ENCODE peak calls at places on chromosomes 6 and 20, in eight cellular contexts. F is testis, L is uterus, Y is AG09319, S is progenitor cell of endocrine pancreas, D is neural progenitor cell, K is cardiac muscle cell, Z is fibroblast of mammary gland. G is an unnamed sample.

GRCh38 chr6:33142501-33142900 is 49.8 kb downstream of the COL11A2 start:
- DNase-seq in F (no peak), L (no peak), Y (no peak), S (no peak), D (no peak), K (no peak), Z (no peak), G (no peak)

GRCh38 chr6:48429021-48429420 is 318.0 kb upstream of the PTCHD4 start:
- DNase-seq in F (no peak), L (no peak), Y (no peak), S (no peak), D (no peak), K (no peak), Z (peak), G (no peak)

GRCh38 chr20:63372971-63373885 is 12.1 kb upstream of the CHRNA4 start:
- DNase-seq in F (no peak), L (no peak), Y (no peak), S (no peak), D (no peak), K (peak), Z (no peak), G (no peak)

GRCh38 chr6:120141601-120142000 is 792.0 kb upstream of the MAN1A1 start:
- DNase-seq in F (no peak), L (no peak), Y (no peak), S (no peak), D (no peak), K (no peak), Z (no peak), G (no peak)

GRCh38 chr6:119436583-119436982 is 87.0 kb upstream of the MAN1A1 start:
- DNase-seq in F (no peak), L (no peak), Y (no peak), S (no peak), D (no peak), K (no peak), Z (no peak), G (no peak)

GRCh38 chr6:1629316-1629715 is 19.6 kb downstream of the FOXC1 start:
- DNase-seq in F (no peak), L (no peak), Y (no peak), S (no peak), D (no peak), K (no peak), Z (no peak), G (peak)

GRCh38 chr6:18595774-18596528 is 208.8 kb downstream of the RNF144B start:
- DNase-seq in F (peak), L (peak), Y (peak), S (peak), D (peak), K (peak), Z (peak), G (peak)

GRCh38 chr20:14830466-14830865 is 493.1 kb upstream of the FLRT3 start:
- DNase-seq in F (no peak), L (no peak), Y (no peak), S (no peak), D (no peak), K (no peak), Z (no peak), G (no peak)

GRCh38 chr6:170292778-170293164 is 1.9 kb upstream of the DLL1 start:
- DNase-seq in F (no peak), L (no peak), Y (no peak), S (no peak), D (peak), K (no peak), Z (no peak), G (no peak)

GRCh38 chr6:134678436-134678889 is 271.4 kb downstream of the ALDH8A1 start:
- DNase-seq in F (peak), L (no peak), Y (no peak), S (no peak), D (no peak), K (no peak), Z (peak), G (no peak)

GRCh38 chr20:62276448-62276847 is 26.3 kb upstream of the ADRM1 start:
- DNase-seq in F (peak), L (no peak), Y (no peak), S (no peak), D (no peak), K (no peak), Z (no peak), G (no peak)

GRCh38 chr6:34517461-34517868 is 38.7 kb downstream of the SPDEF start:
- DNase-seq in F (no peak), L (no peak), Y (no peak), S (no peak), D (no peak), K (no peak), Z (no peak), G (no peak)

GRCh38 chr6:137872071-137872470 is 5.0 kb downstream of the TNFAIP3 start:
- DNase-seq in F (no peak), L (no peak), Y (no peak), S (no peak), D (no peak), K (no peak), Z (peak), G (no peak)

GRCh38 chr6:66508433-66508832 is 801.4 kb upstream of the EYS start:
- DNase-seq in F (no peak), L (no peak), Y (no peak), S (no peak), D (no peak), K (no peak), Z (peak), G (no peak)

GRCh38 chr20:62508641-62509051 is 32.9 kb upstream of the GATA5 start:
- DNase-seq in F (no peak), L (no peak), Y (no peak), S (no peak), D (no peak), K (no peak), Z (no peak), G (no peak)

GRCh38 chr6:98827295-98828159 is 6.8 kb upstream of the POU3F2 start:
- DNase-seq in F (no peak), L (no peak), Y (no peak), S (no peak), D (peak), K (peak), Z (no peak), G (peak)

GRCh38 chr6:29016559-29017427 is 11.7 kb upstream of the ZNF311 start:
- DNase-seq in F (peak), L (peak), Y (peak), S (peak), D (peak), K (peak), Z (peak), G (peak)

GRCh38 chr6:29011276-29011734 is 6.2 kb upstream of the ZNF311 start:
- DNase-seq in F (peak), L (peak), Y (peak), S (no peak), D (peak), K (peak), Z (peak), G (peak)

GRCh38 chr6:29019629-29020028 is 14.5 kb upstream of the ZNF311 start:
- DNase-seq in F (no peak), L (no peak), Y (no peak), S (no peak), D (no peak), K (no peak), Z (no peak), G (no peak)

GRCh38 chr6:29017428-29017802 is 12.3 kb upstream of the ZNF311 start:
- DNase-seq in F (no peak), L (no peak), Y (no peak), S (no peak), D (no peak), K (no peak), Z (no peak), G (no peak)

GRCh38 chr6:29014729-29015608 is 9.9 kb upstream of the ZNF311 start:
- DNase-seq in F (no peak), L (no peak), Y (no peak), S (no peak), D (no peak), K (no peak), Z (peak), G (peak)
- TF ChIP-seq CTCF in F (no peak), L (no peak), Y (no peak), S (peak), D (peak), K (no peak), Z (no peak), G (peak)

GRCh38 chr20:47124235-47124717 is 229.6 kb downstream of the EYA2 start:
- DNase-seq in F (peak), L (no peak), Y (no peak), S (no peak), D (no peak), K (no peak), Z (no peak), G (no peak)
- TF ChIP-seq CTCF in F (no peak), L (no peak), Y (no peak), S (no peak), D (no peak), K (no peak), Z (no peak), G (no peak)

GRCh38 chr6:30730611-30731435 is 10.7 kb downstream of the TUBB start:
- DNase-seq in F (peak), L (peak), Y (no peak), S (peak), D (peak), K (peak), Z (peak), G (peak)
- TF ChIP-seq CTCF in F (peak), L (peak), Y (peak), S (peak), D (peak), K (peak), Z (peak), G (no peak)

DNA sequence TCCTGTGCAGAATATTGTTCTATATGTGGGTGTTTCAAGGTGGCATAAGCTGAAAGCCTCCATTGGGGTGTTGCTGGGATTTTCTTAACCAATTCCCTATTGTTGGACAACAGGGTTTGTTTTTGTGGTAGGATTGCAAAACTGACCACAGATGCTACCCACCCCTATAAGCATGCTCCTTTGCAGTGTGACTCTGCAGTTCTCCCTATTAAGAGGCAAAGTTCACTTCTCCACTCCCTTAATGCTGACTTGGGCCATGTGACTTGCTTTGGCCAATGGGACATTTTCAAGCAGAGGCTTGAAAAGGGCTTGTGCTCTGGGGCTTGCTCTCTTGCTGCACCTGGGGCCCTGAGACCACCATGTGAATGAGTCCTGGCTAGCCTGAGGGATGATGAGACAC is 8.5 kb upstream of the ANGPT4 start:
- DNase-seq in F (no peak), L (no peak), Y (no peak), S (no peak), D (no peak), K (no peak), Z (no peak), G (no peak)
- TF ChIP-seq CTCF in F (no peak), L (no peak), Y (no peak), S (no peak), D (no peak), K (no peak), Z (no peak), G (no peak)

DNA sequence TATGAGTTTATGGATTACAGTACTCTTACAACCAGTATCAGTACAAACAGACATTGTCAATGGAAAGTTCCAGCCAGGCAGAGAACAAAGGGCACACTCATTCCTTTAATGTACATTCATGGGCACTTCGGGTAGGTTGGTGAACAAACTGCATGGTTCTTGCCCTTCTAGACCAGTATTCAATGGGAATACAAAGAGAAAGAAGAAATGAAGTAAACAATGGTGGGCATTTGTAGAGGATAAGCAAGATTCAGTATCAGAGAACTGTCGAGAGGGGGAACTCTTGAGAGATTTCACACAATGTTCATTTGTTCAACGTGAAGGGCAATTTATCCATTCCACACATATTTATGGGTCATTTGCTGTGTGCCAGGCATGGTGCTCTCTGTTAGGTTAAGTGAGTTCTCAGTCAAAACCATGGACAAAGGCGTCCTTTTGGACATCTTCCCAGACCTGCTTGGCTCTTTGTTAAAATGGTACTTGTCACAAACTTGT is 714.8 kb downstream of the DHX35 start:
- DNase-seq in F (no peak), L (no peak), Y (no peak), S (no peak), D (peak), K (no peak), Z (no peak), G (no peak)
- TF ChIP-seq CTCF in F (no peak), L (no peak), Y (peak), S (peak), D (peak), K (peak), Z (no peak), G (peak)

GRCh38 chr6:165986647-165987482 is 180.8 kb downstream of the TBXT start:
- DNase-seq in F (no peak), L (peak), Y (no peak), S (no peak), D (peak), K (peak), Z (peak), G (no peak)

GRCh38 chr6:165984743-165985142 is 182.9 kb downstream of the TBXT start:
- DNase-seq in F (no peak), L (no peak), Y (no peak), S (no peak), D (no peak), K (no peak), Z (no peak), G (no peak)

GRCh38 chr6:165987483-165988305 is 180.0 kb downstream of the TBXT start:
- DNase-seq in F (peak), L (peak), Y (peak), S (peak), D (peak), K (peak), Z (peak), G (peak)

GRCh38 chr6:165985281-165985925 is 182.2 kb downstream of the TBXT start:
- DNase-seq in F (no peak), L (no peak), Y (no peak), S (no peak), D (no peak), K (no peak), Z (no peak), G (no peak)

GRCh38 chr6:165985926-165986646 is 181.6 kb downstream of the TBXT start:
- DNase-seq in F (no peak), L (no peak), Y (no peak), S (no peak), D (peak), K (no peak), Z (no peak), G (no peak)
- TF ChIP-seq CTCF in F (no peak), L (no peak), Y (no peak), S (no peak), D (no peak), K (no peak), Z (no peak), G (no peak)

GRCh38 chr6:42783177-42783875 is 1.5 kb downstream of the BICRAL start:
- DNase-seq in F (peak), L (peak), Y (no peak), S (peak), D (peak), K (peak), Z (peak), G (peak)
- TF ChIP-seq CTCF in F (no peak), L (no peak), Y (no peak), S (peak), D (no peak), K (no peak), Z (no peak), G (no peak)

DNA sequence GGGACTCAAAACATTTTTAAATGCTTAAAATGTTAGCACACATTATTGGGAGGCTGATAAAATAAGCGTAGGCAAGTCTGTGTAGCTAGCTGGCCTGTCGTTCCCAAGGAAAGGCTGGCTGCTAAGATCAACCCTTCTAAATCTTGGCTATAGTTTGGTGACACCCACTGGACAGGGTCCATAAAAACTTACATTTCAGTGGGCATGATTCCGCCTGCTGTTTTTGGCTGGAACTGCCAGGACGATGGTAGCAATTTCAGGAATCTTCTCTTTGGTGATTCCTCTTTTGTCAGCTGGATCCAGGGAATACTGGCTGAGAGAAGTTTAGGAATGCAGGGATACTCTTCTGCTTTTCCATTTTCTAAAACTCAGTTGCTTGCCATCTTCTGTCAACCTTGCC is 162.2 kb downstream of the NKAIN2 start:
- DNase-seq in F (no peak), L (no peak), Y (no peak), S (no peak), D (peak), K (peak), Z (no peak), G (peak)
- TF ChIP-seq CTCF in F (no peak), L (no peak), Y (no peak), S (peak), D (peak), K (no peak), Z (no peak), G (peak)

DNA sequence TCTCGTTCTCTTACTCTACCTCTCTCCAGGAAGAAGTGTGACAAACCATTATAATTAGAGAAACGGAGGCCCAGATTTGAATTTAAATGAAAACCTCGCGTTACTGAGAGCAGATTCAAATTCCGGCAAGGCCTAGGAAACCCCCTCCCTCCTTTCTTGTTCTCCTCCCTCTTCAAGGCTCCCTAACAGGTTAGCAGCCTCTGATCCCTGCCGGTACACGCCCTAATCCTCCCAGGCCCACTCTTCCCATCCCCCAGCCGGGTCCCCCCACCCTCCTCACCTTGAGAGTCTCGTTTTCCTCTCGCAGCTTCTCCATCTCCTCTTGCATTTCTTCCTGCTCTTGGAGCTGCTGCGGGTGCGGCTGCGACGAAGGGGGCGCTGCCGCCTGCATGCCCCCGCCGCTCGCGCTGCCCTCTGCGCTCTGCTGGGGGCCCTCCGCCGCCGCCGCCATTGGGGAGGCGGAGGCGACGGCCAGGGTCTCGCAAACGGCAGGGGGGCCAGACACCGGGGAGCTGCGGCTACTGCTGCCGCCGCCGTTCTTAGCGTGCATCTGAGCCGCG is 3.8 kb downstream of the MTCL3 start:
- DNase-seq in F (no peak), L (no peak), Y (no peak), S (peak), D (peak), K (peak), Z (peak), G (peak)
- TF ChIP-seq CTCF in F (no peak), L (no peak), Y (peak), S (no peak), D (peak), K (peak), Z (no peak), G (no peak)

GRCh38 chr20:2672446-2672845 is 8.4 kb upstream of the IDH3B start:
- DNase-seq in F (no peak), L (no peak), Y (no peak), S (no peak), D (no peak), K (no peak), Z (no peak), G (no peak)

GRCh38 chr20:2673453-2673852 is 9.4 kb upstream of the IDH3B start:
- DNase-seq in F (no peak), L (no peak), Y (no peak), S (no peak), D (no peak), K (no peak), Z (no peak), G (no peak)

DNA sequence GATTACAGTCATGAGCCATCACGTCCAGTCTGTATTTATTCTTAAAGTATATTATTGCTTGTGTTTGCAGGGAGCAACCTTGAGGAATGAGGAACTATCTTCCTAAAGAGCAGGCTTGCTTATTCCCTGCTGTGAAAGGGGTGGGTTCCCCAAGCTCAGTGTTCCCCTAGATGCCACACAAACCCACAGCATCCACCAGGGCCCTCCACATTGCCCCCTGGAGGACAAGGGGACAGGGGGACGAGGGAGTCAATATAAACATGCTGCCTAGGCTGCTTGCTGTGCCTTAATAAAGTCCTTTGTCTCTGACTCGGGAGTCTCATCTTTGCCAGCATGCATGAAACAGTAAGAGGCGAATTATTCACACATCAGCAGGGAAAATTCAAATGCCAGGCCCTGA is 8.0 kb upstream of the IDH3B start:
- DNase-seq in F (no peak), L (no peak), Y (no peak), S (no peak), D (peak), K (no peak), Z (no peak), G (peak)
- TF ChIP-seq CTCF in F (no peak), L (no peak), Y (no peak), S (peak), D (peak), K (peak), Z (peak), G (no peak)